ENCODE peak calls at places on chromosome 18, in eight cellular contexts. F is adrenal gland; B is naive thymus-derived CD4-positive, alpha-beta T cell; S is CD8-positive, alpha-beta memory T cell; G is tibial artery; K is hepatocyte; J is IMR-90; H is PC-3. Q is an unnamed sample.

GRCh38 chr18:28175930-28176673 is 828 bp downstream of the CDH2 start:
- DNase-seq in F (peak; percentile 39), B (no peak), S (no peak), G (no peak), K (peak; percentile 36), J (peak; percentile 27), H (peak; percentile 43), Q (no peak)

GRCh38 chr18:75088021-75088506 is 120.9 kb downstream of the PTGR3 start:
- DNase-seq in F (no peak), B (no peak), S (no peak), G (no peak), K (no peak), J (no peak), H (no peak), Q (no peak)

GRCh38 chr18:76564117-76564516 is 69.1 kb upstream of the ZNF516 start:
- DNase-seq in F (no peak), B (no peak), S (no peak), G (no peak), K (no peak), J (peak; percentile 89), H (peak; percentile 87), Q (no peak)

GRCh38 chr18:70221156-70221910 is 15.8 kb upstream of the RTTN start:
- DNase-seq in F (no peak), B (no peak), S (no peak), G (no peak), K (no peak), J (no peak), H (no peak), Q (no peak)

GRCh38 chr18:32714571-32715148 is 58.2 kb downstream of the KLHL14 start:
- DNase-seq in F (peak; percentile 47), B (peak; percentile 7), S (no peak), G (no peak), K (peak; percentile 79), J (peak; percentile 51), H (peak; percentile 56), Q (no peak)

GRCh38 chr18:48832961-48833700 is 117.6 kb downstream of the SMAD7 start:
- DNase-seq in F (peak; percentile 46), B (no peak), S (peak; percentile 45), G (peak; percentile 42), K (peak; percentile 53), J (peak; percentile 67), H (peak; percentile 81), Q (no peak)

GRCh38 chr18:9365406-9365805 is 30.8 kb downstream of the TWSG1 start:
- DNase-seq in F (no peak), B (no peak), S (no peak), G (no peak), K (no peak), J (peak; percentile 61), H (peak; percentile 46), Q (no peak)

GRCh38 chr18:5894613-5895299 is 566 bp downstream of the TMEM200C start:
- DNase-seq in F (peak; percentile 15), B (no peak), S (no peak), G (no peak), K (no peak), J (peak; percentile 18), H (no peak), Q (no peak)

GRCh38 chr18:49510393-49511115 is 23.5 kb upstream of the C18orf32 start:
- DNase-seq in F (peak; percentile 46), B (peak; percentile 37), S (peak; percentile 70), G (no peak), K (peak; percentile 72), J (peak; percentile 40), H (peak; percentile 55), Q (peak; percentile 34)

GRCh38 chr18:58345064-58345463 is 283.8 kb downstream of the ALPK2 start:
- DNase-seq in F (no peak), B (no peak), S (no peak), G (no peak), K (no peak), J (no peak), H (no peak), Q (no peak)

GRCh38 chr18:47737956-47738355 is 192.5 kb downstream of the SMAD2 start:
- DNase-seq in F (no peak), B (no peak), S (no peak), G (no peak), K (no peak), J (no peak), H (no peak), Q (no peak)

GRCh38 chr18:46531472-46531871 is 125.5 kb downstream of the LOXHD1 start:
- DNase-seq in F (no peak), B (no peak), S (no peak), G (no peak), K (no peak), J (no peak), H (no peak), Q (no peak)
- H3K27ac ChIP-seq in F (no peak overlapping the region), B (no peak overlapping the region), S (no peak overlapping the region), G (no peak overlapping the region), K (no peak overlapping the region), J (no peak overlapping the region), H (no peak overlapping the region), Q (no peak overlapping the region)

GRCh38 chr18:8142932-8143331 is 466.3 kb upstream of the RAB12 start:
- DNase-seq in F (no peak), B (no peak), S (no peak), G (no peak), K (no peak), J (no peak), H (no peak), Q (no peak)
- H3K27ac ChIP-seq in F (no peak overlapping the region), B (no peak overlapping the region), S (no peak overlapping the region), G (no peak overlapping the region), K (no peak overlapping the region), J (no peak overlapping the region), H (no peak overlapping the region), Q (no peak overlapping the region)

GRCh38 chr18:36157441-36157840 is 27.7 kb downstream of the ELP2 start:
- DNase-seq in F (no peak), B (no peak), S (no peak), G (no peak), K (no peak), J (peak; percentile 41), H (no peak), Q (no peak)

GRCh38 chr18:36153771-36154170 is 24.1 kb downstream of the ELP2 start:
- DNase-seq in F (no peak), B (no peak), S (no peak), G (no peak), K (no peak), J (peak; percentile 13), H (no peak), Q (no peak)

GRCh38 chr18:36153203-36153602 is 23.5 kb downstream of the ELP2 start:
- DNase-seq in F (no peak), B (no peak), S (no peak), G (no peak), K (peak; percentile 50), J (peak; percentile 97), H (no peak), Q (no peak)

GRCh38 chr18:36158261-36158867 is 28.7 kb downstream of the ELP2 start:
- DNase-seq in F (no peak), B (no peak), S (no peak), G (no peak), K (no peak), J (peak; percentile 94), H (no peak), Q (no peak)

GRCh38 chr18:36155960-36156757 is 26.5 kb downstream of the ELP2 start:
- DNase-seq in F (no peak), B (no peak), S (no peak), G (no peak), K (no peak), J (peak; percentile 70), H (no peak), Q (no peak)
- H3K27ac ChIP-seq in F (no peak overlapping the region), B (no peak overlapping the region), S (no peak overlapping the region), G (no peak overlapping the region), K (peak overlapping the region; percentile 58), J (no peak overlapping the region), H (no peak overlapping the region), Q (no peak overlapping the region)

GRCh38 chr18:31658670-31659573 is 25.5 kb downstream of the B4GALT6 start:
- DNase-seq in F (no peak), B (peak; percentile 4), S (no peak), G (no peak), K (no peak), J (no peak), H (peak; percentile 23), Q (no peak)
- H3K27ac ChIP-seq in F (no peak overlapping the region), B (no peak overlapping the region), S (peak overlapping the region; percentile 28), G (no peak overlapping the region), K (peak overlapping the region; percentile 45), J (no peak overlapping the region), H (no peak overlapping the region), Q (no peak overlapping the region)

GRCh38 chr18:55265916-55266488 is 306.7 kb upstream of the CCDC68 start:
- DNase-seq in F (no peak), B (no peak), S (no peak), G (no peak), K (no peak), J (peak; percentile 27), H (peak; percentile 67), Q (no peak)
- H3K27ac ChIP-seq in F (no peak overlapping the region), B (no peak overlapping the region), S (no peak overlapping the region), G (no peak overlapping the region), K (peak overlapping the region; percentile 20), J (no peak overlapping the region), H (no peak overlapping the region), Q (no peak overlapping the region)

GRCh38 chr18:78376036-78376435 is 603.6 kb upstream of the SALL3 start:
- DNase-seq in F (no peak), B (no peak), S (no peak), G (no peak), K (no peak), J (no peak), H (no peak), Q (no peak)
- H3K27ac ChIP-seq in F (no peak overlapping the region), B (no peak overlapping the region), S (no peak overlapping the region), G (no peak overlapping the region), K (no peak overlapping the region), J (no peak overlapping the region), H (no peak overlapping the region), Q (no peak overlapping the region)

GRCh38 chr18:10926565-10927194 is 222.7 kb downstream of the PIEZO2 start:
- DNase-seq in F (no peak), B (no peak), S (no peak), G (no peak), K (no peak), J (peak; percentile 68), H (no peak), Q (no peak)

GRCh38 chr18:10927290-10927979 is 221.9 kb downstream of the PIEZO2 start:
- DNase-seq in F (peak; percentile 4), B (no peak), S (no peak), G (no peak), K (no peak), J (peak; percentile 89), H (no peak), Q (no peak)

GRCh38 chr18:10924290-10924689 is 225.1 kb downstream of the PIEZO2 start:
- DNase-seq in F (no peak), B (no peak), S (no peak), G (no peak), K (no peak), J (no peak), H (no peak), Q (no peak)

GRCh38 chr18:10923225-10923624 is 226.1 kb downstream of the PIEZO2 start:
- DNase-seq in F (no peak), B (no peak), S (no peak), G (no peak), K (no peak), J (peak; percentile 21), H (no peak), Q (no peak)

GRCh38 chr18:10923671-10924070 is 225.7 kb downstream of the PIEZO2 start:
- DNase-seq in F (peak; percentile 20), B (no peak), S (no peak), G (no peak), K (no peak), J (peak; percentile 42), H (no peak), Q (no peak)
- H3K27ac ChIP-seq in F (no peak overlapping the region), B (no peak overlapping the region), S (no peak overlapping the region), G (no peak overlapping the region), K (no peak overlapping the region), J (no peak overlapping the region), H (no peak overlapping the region), Q (no peak overlapping the region)